ENCODE peak calls at places on chromosomes 12 and 14, in five cellular contexts. R is choroid plexus epithelial cell, M is fibroblast of mammary gland, C is Caco-2, E is astrocyte of the spinal cord. J is an unnamed sample.

GRCh38 chr14:52950898-52951729 is at the start of gene FERMT2:
- DNase-seq in R (peak), M (peak), C (peak), E (peak), J (peak)

GRCh38 chr12:76348079-76348901 is at the start of gene BBS10:
- DNase-seq in R (peak), M (peak), C (peak), E (peak), J (peak)

GRCh38 chr14:93748208-93749080 is 39.8 kb downstream of the PRIMA1 start:
- DNase-seq in R (no peak), M (no peak), C (no peak), E (no peak), J (no peak)

GRCh38 chr12:49049566-49050224 is 10.9 kb downstream of the KMT2D start:
- DNase-seq in R (peak), M (peak), C (peak), E (peak), J (peak)

GRCh38 chr12:113802966-113803828 is 162.9 kb downstream of the RBM19 start:
- DNase-seq in R (no peak), M (no peak), C (no peak), E (no peak), J (no peak)

GRCh38 chr14:51337520-51337919 is 97.5 kb downstream of the TMX1 start:
- DNase-seq in R (no peak), M (no peak), C (no peak), E (no peak), J (peak)

GRCh38 chr14:68380304-68380840 is 412.5 kb downstream of the ZFP36L1 start:
- DNase-seq in R (no peak), M (no peak), C (no peak), E (no peak), J (no peak)

GRCh38 chr12:95613021-95613420 is 61.7 kb upstream of the USP44 start:
- DNase-seq in R (no peak), M (no peak), C (no peak), E (no peak), J (no peak)

GRCh38 chr12:25433581-25434325 is 119.3 kb downstream of the LMNTD1 start:
- DNase-seq in R (peak), M (peak), C (no peak), E (peak), J (peak)

GRCh38 chr12:67649165-67650126 is 901 bp downstream of the DYRK2 start:
- DNase-seq in R (no peak), M (no peak), C (peak), E (peak), J (no peak)

GRCh38 chr12:88577537-88577936 is 2.7 kb downstream of the KITLG start:
- DNase-seq in R (peak), M (peak), C (no peak), E (peak), J (peak)

GRCh38 chr12:79327465-79327864 is 363.3 kb downstream of the PAWR start:
- DNase-seq in R (no peak), M (peak), C (no peak), E (peak), J (peak)

GRCh38 chr14:59511916-59512530 is 27.7 kb downstream of the JKAMP start:
- DNase-seq in R (peak), M (no peak), C (no peak), E (no peak), J (no peak)

GRCh38 chr14:96286251-96286650 is 30.2 kb downstream of the BDKRB1 start:
- DNase-seq in R (no peak), M (no peak), C (no peak), E (no peak), J (no peak)

GRCh38 chr14:32708134-32708533 is 230.5 kb upstream of the NPAS3 start:
- DNase-seq in R (no peak), M (no peak), C (no peak), E (no peak), J (no peak)

GRCh38 chr12:114013601-114014345 is 47.6 kb upstream of the RBM19 start:
- DNase-seq in R (peak), M (peak), C (peak), E (peak), J (no peak)

GRCh38 chr12:83619973-83620372 is 933.3 kb downstream of the TMTC2 start:
- DNase-seq in R (no peak), M (no peak), C (no peak), E (no peak), J (no peak)

GRCh38 chr12:90652280-90652679 is 302.7 kb downstream of the CCER1 start:
- DNase-seq in R (no peak), M (peak), C (no peak), E (no peak), J (peak)

GRCh38 chr12:48925218-48925871 is at the start of gene FKBP11:
- DNase-seq in R (peak), M (peak), C (peak), E (peak), J (peak)

GRCh38 chr14:88559852-88560251 is 3.0 kb upstream of the ZC3H14 start:
- DNase-seq in R (peak), M (peak), C (no peak), E (peak), J (peak)

GRCh38 chr14:75877292-75877691 is 104.5 kb downstream of the TGFB3 start:
- DNase-seq in R (peak), M (peak), C (no peak), E (peak), J (peak)

GRCh38 chr12:105378821-105379400 is 48.4 kb downstream of the C12orf75 start:
- DNase-seq in R (peak), M (peak), C (no peak), E (no peak), J (no peak)

GRCh38 chr12:93954160-93955112 is 193.9 kb upstream of the PLXNC1 start:
- DNase-seq in R (no peak), M (peak), C (no peak), E (no peak), J (no peak)

GRCh38 chr14:103072595-103073366 is 11.2 kb upstream of the LBHD2 start:
- DNase-seq in R (no peak), M (no peak), C (no peak), E (no peak), J (peak)

GRCh38 chr14:23445773-23446172 is 10.3 kb upstream of the MYH7 start:
- DNase-seq in R (no peak), M (no peak), C (no peak), E (no peak), J (no peak)

GRCh38 chr12:5096241-5096880 is 52.7 kb downstream of the KCNA5 start:
- DNase-seq in R (peak), M (peak), C (no peak), E (peak), J (no peak)

GRCh38 chr12:56271031-56271430 is 4.3 kb downstream of the COQ10A start:
- DNase-seq in R (peak), M (peak), C (no peak), E (peak), J (peak)
- TF ChIP-seq CTCF in R (peak), M (peak), C (peak), E (peak), J (peak)

GRCh38 chr12:9867531-9867930 is 1.6 kb downstream of the CLEC2B start:
- DNase-seq in R (no peak), M (peak), C (no peak), E (no peak), J (no peak)
- H3K4me3 ChIP-seq in R (peak), M (peak), C (no peak), E (no peak), J (no peak)

GRCh38 chr12:12779529-12779928 is 5.9 kb upstream of the APOLD1 start:
- DNase-seq in R (peak), M (peak), C (no peak), E (peak), J (peak)

GRCh38 chr12:12774791-12775190 is 10.7 kb upstream of the APOLD1 start:
- DNase-seq in R (no peak), M (peak), C (no peak), E (no peak), J (no peak)

GRCh38 chr12:12776261-12776660 is 9.2 kb upstream of the APOLD1 start:
- DNase-seq in R (no peak), M (no peak), C (peak), E (no peak), J (peak)

GRCh38 chr12:12777056-12777455 is 8.4 kb upstream of the APOLD1 start:
- DNase-seq in R (no peak), M (no peak), C (no peak), E (no peak), J (no peak)
- TF ChIP-seq CTCF in R (no peak), M (no peak), C (no peak), E (no peak), J (no peak)

DNA sequence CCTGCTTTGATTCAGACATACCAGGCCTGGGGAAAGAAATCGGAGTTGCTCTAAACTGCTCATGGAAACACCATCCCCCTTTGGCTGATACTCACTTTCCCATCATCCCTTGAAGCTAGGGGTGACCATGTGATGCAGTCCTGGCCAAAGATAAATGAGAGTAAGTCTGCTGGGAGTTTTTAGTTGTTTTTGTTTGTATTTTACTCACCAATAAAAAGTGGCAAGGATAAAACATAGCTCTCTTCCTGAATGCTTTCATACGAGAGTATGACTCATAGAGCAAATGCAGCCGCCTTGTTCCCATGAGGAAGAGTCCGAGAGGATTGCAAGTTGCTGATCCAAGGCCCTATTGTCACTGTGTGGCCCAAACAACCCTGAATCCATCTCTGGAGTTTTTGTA is 126.4 kb upstream of the TMEM132C start:
- DNase-seq in R (no peak), M (no peak), C (no peak), E (no peak), J (peak)
- H3K4me3 ChIP-seq in R (no peak), M (no peak), C (no peak), E (no peak), J (no peak)

DNA sequence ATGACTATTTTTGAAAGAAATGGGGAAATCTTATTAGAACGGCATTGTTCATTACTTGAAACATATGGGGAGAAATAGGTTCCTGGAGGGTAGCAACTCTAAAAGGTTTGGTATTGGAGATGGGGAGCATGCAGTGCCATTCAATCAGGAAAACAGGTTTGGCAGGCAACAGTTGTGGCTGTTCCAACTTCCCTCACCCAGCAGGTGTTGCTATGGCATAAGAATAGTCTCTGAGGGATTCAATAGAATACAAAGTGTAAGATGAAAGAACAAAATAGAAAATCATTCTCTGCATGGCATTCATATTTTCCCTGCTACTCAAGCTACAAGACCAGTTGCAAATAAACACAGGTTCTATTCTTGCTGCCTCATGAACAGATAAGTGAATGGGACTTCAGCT is 393.3 kb upstream of the RPL10L start:
- DNase-seq in R (peak), M (no peak), C (no peak), E (peak), J (peak)
- TF ChIP-seq CTCF in R (peak), M (no peak), C (no peak), E (no peak), J (peak)

GRCh38 chr14:100070310-100070709 is 5.1 kb downstream of the EVL start:
- DNase-seq in R (no peak), M (no peak), C (no peak), E (no peak), J (no peak)

GRCh38 chr14:100067481-100067880 is 2.3 kb downstream of the EVL start:
- DNase-seq in R (no peak), M (no peak), C (no peak), E (no peak), J (no peak)

GRCh38 chr14:100066984-100067383 is 1.8 kb downstream of the EVL start:
- DNase-seq in R (no peak), M (no peak), C (no peak), E (no peak), J (no peak)

GRCh38 chr14:100069161-100069800 is 4.1 kb downstream of the EVL start:
- DNase-seq in R (no peak), M (no peak), C (no peak), E (no peak), J (no peak)

GRCh38 chr14:100067971-100068959 is 3.0 kb downstream of the EVL start:
- DNase-seq in R (peak), M (peak), C (no peak), E (no peak), J (peak)
- H3K4me3 ChIP-seq in R (no peak), M (no peak), C (no peak), E (no peak), J (no peak)

GRCh38 chr14:55749946-55750345 is 169.9 kb downstream of the KTN1 start:
- DNase-seq in R (no peak), M (no peak), C (no peak), E (no peak), J (no peak)
- TF ChIP-seq CTCF in R (no peak), M (no peak), C (no peak), E (no peak), J (no peak)

DNA sequence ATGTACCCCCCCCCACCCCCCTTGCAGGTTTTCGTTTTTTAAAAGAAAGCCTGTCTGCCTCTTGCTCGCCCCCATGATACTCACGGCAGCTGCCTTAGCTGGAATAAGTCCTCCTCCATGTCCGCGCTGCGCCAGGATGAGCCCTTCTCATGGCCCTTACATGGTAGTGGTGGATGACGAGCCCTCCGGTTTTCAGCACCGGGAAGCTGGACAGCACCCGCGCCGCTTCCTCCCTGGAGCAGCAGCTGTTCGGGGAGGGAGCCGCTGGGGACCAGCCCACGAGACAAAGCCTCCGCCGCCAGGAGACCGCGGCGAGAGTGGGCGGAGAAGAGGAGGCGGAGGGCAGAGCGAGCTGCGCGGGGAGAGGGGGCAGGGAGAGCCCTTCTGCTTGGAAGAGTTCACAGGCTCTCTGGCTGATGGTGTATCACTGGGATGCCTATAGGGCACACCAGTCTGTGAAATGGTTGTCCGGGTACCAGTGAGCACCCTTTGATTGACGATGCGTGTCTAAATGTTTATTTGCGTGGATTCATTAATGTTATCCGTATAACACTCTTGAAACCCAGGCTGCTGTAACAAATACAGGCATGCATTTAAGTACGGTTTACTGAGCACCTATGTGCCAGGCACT is at the start of gene SVOP:
- DNase-seq in R (peak), M (peak), C (peak), E (peak), J (peak)
- H3K4me3 ChIP-seq in R (no peak), M (no peak), C (no peak), E (no peak), J (no peak)

GRCh38 chr12:3317481-3317815 is 173.6 kb upstream of the PRMT8 start:
- DNase-seq in R (no peak), M (no peak), C (no peak), E (no peak), J (no peak)

GRCh38 chr12:3321881-3322280 is 169.1 kb upstream of the PRMT8 start:
- DNase-seq in R (no peak), M (no peak), C (no peak), E (no peak), J (no peak)

GRCh38 chr12:3320881-3321509 is 170.0 kb upstream of the PRMT8 start:
- DNase-seq in R (no peak), M (no peak), C (no peak), E (no peak), J (no peak)

GRCh38 chr12:3317841-3318501 is 173.0 kb upstream of the PRMT8 start:
- DNase-seq in R (no peak), M (no peak), C (no peak), E (no peak), J (no peak)

DNA sequence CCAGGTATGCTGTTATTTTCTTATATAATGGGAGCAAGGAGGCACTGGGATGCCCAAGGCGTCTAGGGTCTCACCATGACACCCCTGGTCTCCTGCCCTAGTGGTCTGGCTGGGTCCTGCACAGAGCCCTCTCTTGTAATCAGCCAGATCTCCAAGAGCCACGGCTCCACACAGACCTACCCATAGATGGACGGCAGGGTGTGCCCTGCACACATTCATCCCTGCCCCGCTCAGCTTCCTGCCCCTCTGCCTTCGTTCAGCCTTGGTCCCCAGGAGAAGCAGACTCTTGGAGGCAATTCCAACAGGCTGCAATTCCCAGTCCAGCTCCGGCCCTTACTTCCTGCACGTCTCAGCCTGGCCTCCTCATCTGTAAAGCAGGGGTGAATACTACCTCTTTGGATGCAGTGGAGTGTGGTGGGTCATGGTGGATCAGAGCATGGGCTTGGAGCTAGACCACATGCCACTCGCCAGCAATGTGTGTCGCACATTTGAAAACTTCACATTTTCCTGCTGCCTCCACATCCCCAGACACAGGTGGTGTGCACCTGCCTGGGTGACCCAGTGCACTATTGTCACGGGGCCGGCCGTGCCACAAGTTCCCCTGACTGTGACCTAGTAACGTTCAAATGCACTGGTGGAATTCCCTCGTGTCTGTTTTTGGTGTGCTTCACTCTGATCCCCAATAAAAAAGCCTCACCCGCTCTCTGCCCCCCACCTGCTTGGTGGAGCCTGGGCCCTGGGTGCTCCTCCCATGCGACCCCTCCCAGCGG is 171.1 kb upstream of the PRMT8 start:
- DNase-seq in R (no peak), M (no peak), C (no peak), E (no peak), J (no peak)
- TF ChIP-seq CTCF in R (no peak), M (no peak), C (no peak), E (no peak), J (peak)

J was measured in epithelial cell of esophagus.